ENCODE peak calls at places on chromosomes 13 and 19, in nine cellular contexts. R is OCI-LY7, S is GM23248, G is MM.1S, B is PC-3, N is neural progenitor cell, O is hepatocyte, I is HCT116, A is SK-N-SH. H is an unnamed sample.

GRCh38 chr13:97267418-97268059 is 45.4 kb downstream of the MBNL2 start:
- DNase-seq in R (no peak), S (no peak), N (peak), O (no peak), G (no peak), B (no peak), A (no peak), I (no peak), H (peak)

GRCh38 chr13:114112826-114113322 is 19.5 kb downstream of the RASA3 start:
- DNase-seq in B (no peak), R (no peak), S (no peak), O (no peak), G (no peak), A (no peak), I (no peak), N (peak), H (peak)

GRCh38 chr13:100495455-100495854 is 93.1 kb downstream of the GGACT start:
- DNase-seq in S (no peak), R (no peak), B (no peak), N (no peak), A (no peak), I (no peak), O (no peak), G (no peak), H (no peak)

GRCh38 chr13:91196958-91197357 is 150.5 kb upstream of the MIR17HG start:
- DNase-seq in B (no peak), I (no peak), A (no peak), O (no peak), G (no peak), S (no peak), R (no peak), N (no peak), H (no peak)

GRCh38 chr19:51726049-51726448 is 2.3 kb upstream of the HAS1 start:
- DNase-seq in O (peak), A (no peak), G (no peak), S (peak), I (no peak), R (no peak), N (no peak), B (no peak), H (peak)

GRCh38 chr19:13150187-13150918 is at the start of the genes IER2 and STX10:
- DNase-seq in I (no peak), G (peak), N (peak), S (peak), O (peak), R (peak), A (peak), B (peak), H (peak)

GRCh38 chr19:48379058-48379457 is 12.3 kb downstream of the KDELR1 start:
- DNase-seq in I (no peak), N (no peak), R (no peak), G (peak), A (no peak), B (peak), O (no peak), S (no peak), H (no peak)

GRCh38 chr19:32309711-32310390 is 35.6 kb upstream of the ZNF507 start:
- DNase-seq in S (peak), I (no peak), R (no peak), N (no peak), A (no peak), O (no peak), G (no peak), B (no peak), H (no peak)

GRCh38 chr13:105127732-105128131 is 1407.7 kb downstream of the EFNB2 start:
- DNase-seq in G (no peak), A (no peak), I (no peak), O (no peak), B (no peak), S (no peak), N (peak), R (no peak), H (peak)

GRCh38 chr13:26628706-26629105 is 71.2 kb downstream of the WASF3 start:
- DNase-seq in O (peak), G (no peak), A (no peak), S (peak), I (no peak), R (peak), B (peak), N (peak), H (peak)

GRCh38 chr19:51697169-51697776 is 4.1 kb downstream of the SPACA6 start:
- DNase-seq in I (no peak), A (peak), R (no peak), N (no peak), S (no peak), G (no peak), O (no peak), B (no peak), H (no peak)

GRCh38 chr13:41693434-41693833 is 236.1 kb downstream of the RGCC start:
- DNase-seq in N (no peak), A (no peak), I (no peak), O (no peak), S (peak), B (no peak), G (no peak), R (no peak), H (no peak)

GRCh38 chr19:918481-919156 is 1.5 kb downstream of the KISS1R start:
- DNase-seq in O (no peak), B (peak), A (no peak), I (no peak), N (peak), R (no peak), G (no peak), S (no peak), H (peak)

GRCh38 chr13:37319041-37319443 is 213.6 kb upstream of the CSNK1A1L start:
- DNase-seq in R (no peak), N (no peak), I (no peak), A (no peak), O (no peak), S (no peak), B (no peak), G (no peak), H (no peak)

GRCh38 chr19:47390533-47391488 is 28.5 kb downstream of the MEIS3 start:
- DNase-seq in G (no peak), B (no peak), I (no peak), N (peak), S (peak), A (no peak), O (no peak), R (no peak), H (peak)

GRCh38 chr13:101059803-101060202 is 356.5 kb downstream of the NALCN start:
- DNase-seq in I (no peak), B (no peak), A (no peak), O (no peak), R (no peak), N (no peak), G (no peak), S (no peak), H (no peak)

GRCh38 chr13:113621046-113621445 is 36.5 kb downstream of the TFDP1 start:
- DNase-seq in A (no peak), G (no peak), I (no peak), S (no peak), N (no peak), B (no peak), R (no peak), O (no peak), H (no peak)

GRCh38 chr19:883661-884211 is 9.3 kb downstream of the MED16 start:
- DNase-seq in I (peak), S (no peak), N (no peak), G (no peak), R (no peak), A (no peak), B (peak), O (peak), H (no peak)

GRCh38 chr13:19888799-19889198 is 25.4 kb upstream of the ZMYM5 start:
- DNase-seq in G (no peak), S (peak), N (no peak), I (no peak), R (no peak), B (peak), A (peak), O (no peak), H (no peak)

GRCh38 chr19:41527079-41527478 is 48.9 kb upstream of the CEACAM21 start:
- DNase-seq in B (no peak), I (no peak), R (no peak), G (no peak), S (peak), N (no peak), O (no peak), A (no peak), H (no peak)

GRCh38 chr13:85665286-85665685 is 133.9 kb downstream of the SLITRK6 start:
- DNase-seq in R (no peak), S (no peak), O (peak), N (no peak), A (no peak), B (peak), G (no peak), I (no peak), H (peak)

GRCh38 chr19:12727745-12728433 is 4.2 kb upstream of the TNPO2 start:
- DNase-seq in A (no peak), R (no peak), I (no peak), G (no peak), O (no peak), S (no peak), N (no peak), B (no peak), H (no peak)

GRCh38 chr13:112897956-112898785 is 70.8 kb upstream of the MCF2L start:
- DNase-seq in N (no peak), B (no peak), G (no peak), O (no peak), S (no peak), R (no peak), I (no peak), A (no peak), H (no peak)

GRCh38 chr19:10419646-10420443 is 493 bp upstream of the PDE4A start:
- DNase-seq in B (peak), I (peak), O (peak), R (peak), N (peak), S (peak), A (peak), G (peak), H (peak)

GRCh38 chr13:46593403-46593802 is 40.4 kb downstream of the LRCH1 start:
- DNase-seq in G (no peak), N (no peak), B (no peak), S (no peak), O (no peak), I (no peak), A (no peak), R (peak), H (no peak)

GRCh38 chr13:110092869-110093268 is 214.1 kb downstream of the COL4A1 start:
- DNase-seq in I (no peak), S (peak), A (no peak), R (no peak), O (no peak), B (no peak), N (no peak), G (no peak), H (no peak)
- H3K4me3 ChIP-seq in I (no peak), S (no peak), A (no peak), R (no peak), O (no peak), B (no peak), N (no peak), G (no peak), H (no peak)

DNA sequence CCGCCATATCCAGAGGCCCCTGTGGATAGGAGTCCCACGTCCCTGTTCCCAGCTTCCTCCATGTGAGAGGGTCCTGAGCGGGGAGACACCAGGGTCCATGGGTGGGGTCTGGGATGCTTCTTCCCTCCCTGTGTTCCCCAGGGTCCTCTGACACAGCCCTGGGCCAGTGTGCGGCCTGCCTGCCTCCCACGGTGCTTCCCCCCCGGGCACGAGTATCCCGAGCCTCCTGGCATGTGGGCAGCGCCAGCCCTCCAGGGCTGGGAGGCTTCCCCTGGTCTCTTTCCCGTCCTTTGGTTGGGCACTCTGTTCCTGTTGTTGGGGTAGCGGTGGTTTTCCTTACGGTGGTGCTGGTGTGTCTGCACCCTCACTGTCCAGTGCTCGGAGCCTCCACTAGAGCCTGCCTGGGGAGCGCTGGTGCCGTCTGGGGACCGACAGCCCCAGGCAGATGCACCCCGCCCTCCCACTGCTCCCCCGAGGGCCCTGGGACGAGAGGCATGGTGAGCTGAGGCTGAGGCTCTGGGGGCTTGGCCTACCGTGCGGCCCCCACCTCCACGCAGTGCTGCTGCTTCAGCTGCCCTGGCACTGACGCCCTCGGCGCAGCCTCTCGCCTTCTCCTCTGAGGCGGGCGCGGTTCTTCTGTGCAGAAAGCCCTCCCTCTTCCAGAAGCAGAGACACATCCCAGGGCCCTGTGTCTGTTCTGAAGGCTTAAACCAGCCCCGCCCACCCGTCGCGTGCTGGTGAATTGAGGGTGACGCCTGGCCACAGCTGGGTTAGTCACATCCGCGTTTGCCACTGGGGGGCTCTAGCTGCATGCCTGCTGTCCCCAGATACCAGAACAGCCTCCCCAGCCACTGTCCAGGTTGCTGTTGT is 27.9 kb downstream of the PLEKHJ1 start:
- DNase-seq in B (no peak), R (peak), S (peak), I (no peak), G (no peak), A (no peak), O (peak), N (peak), H (peak)
- TF ChIP-seq EZH2phosphoT487 in B (no peak), R (no peak), S (no peak), I (no peak), G (no peak), A (no peak), O (no peak), N (no peak), H (no peak)

GRCh38 chr19:4157164-4157563 is 3.7 kb downstream of the CREB3L3 start:
- DNase-seq in S (no peak), O (no peak), I (no peak), G (no peak), R (no peak), N (no peak), B (no peak), A (peak), H (no peak)
- H3K4me3 ChIP-seq in S (no peak), O (no peak), I (no peak), G (no peak), R (no peak), N (no peak), B (no peak), A (no peak), H (no peak)

DNA sequence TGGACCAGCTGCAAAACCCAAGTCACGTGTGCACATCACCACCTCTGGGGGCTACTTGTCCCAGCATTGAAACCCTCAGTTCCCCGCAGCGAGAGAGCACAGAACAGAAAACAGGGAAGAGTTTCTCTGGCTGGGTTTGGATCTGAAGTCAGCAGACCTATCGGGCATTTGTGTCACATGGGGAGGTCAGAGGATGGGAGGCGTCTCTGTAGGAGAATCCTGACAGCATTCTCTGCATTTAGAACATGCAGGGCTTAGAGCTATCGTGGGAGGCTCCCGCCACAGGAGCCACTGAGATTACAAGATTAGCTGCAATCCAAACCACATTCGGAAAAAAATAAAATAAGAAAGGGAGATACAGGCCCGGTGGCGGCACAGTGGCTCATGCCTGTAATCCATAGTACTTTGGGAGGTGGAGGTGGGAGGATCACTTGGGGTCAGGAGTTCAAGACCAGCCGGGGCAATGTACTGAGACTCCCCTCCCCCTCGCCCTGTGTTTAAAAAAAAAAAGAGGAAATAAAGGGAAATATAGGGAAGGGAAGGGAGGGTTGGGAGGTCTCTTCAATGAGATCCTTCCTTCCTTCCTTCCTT is 2.9 kb upstream of the TLE6 start:
- DNase-seq in I (no peak), G (no peak), A (no peak), R (no peak), O (peak), S (peak), B (no peak), N (peak), H (no peak)
- TF ChIP-seq EZH2phosphoT487 in I (no peak), G (no peak), A (no peak), R (no peak), O (no peak), S (no peak), B (no peak), N (no peak), H (no peak)

DNA sequence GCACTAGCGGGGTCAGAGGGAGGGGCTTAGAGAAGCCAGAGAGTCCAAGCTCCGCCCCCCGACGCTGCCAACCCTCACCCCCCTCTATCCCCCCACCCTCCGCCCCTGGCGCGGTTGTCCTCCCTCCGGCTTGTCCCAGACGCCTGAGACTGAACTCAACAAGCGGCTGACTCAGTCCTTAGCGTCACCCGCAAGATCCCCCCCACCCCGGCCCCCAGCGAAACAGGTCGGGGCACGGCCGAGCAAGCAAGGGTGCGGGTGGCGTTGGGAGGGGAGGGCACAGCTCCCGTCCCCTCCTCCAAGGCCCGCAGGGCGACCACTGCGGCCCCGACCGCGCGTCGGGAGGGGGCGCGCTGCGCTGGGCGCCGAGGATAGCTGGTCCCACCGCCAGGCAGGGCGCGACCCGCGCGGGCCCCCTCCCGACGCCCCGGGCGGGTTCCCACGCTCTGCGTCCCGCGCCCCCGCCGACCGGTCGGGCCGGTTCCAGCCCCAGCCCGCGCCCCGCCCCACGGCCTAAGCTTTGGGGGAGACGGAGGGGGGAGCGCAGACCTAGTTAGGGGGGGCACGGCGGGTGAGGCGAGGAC is 5.3 kb downstream of the NOTCH3 start:
- DNase-seq in N (peak), A (peak), O (peak), S (peak), G (no peak), R (no peak), B (peak), I (no peak), H (peak)
- H3K4me3 ChIP-seq in N (peak), A (peak), O (peak), S (peak), G (no peak), R (no peak), B (peak), I (peak), H (peak)

GRCh38 chr13:45391926-45392325 is 26.2 kb downstream of the SLC25A30 start:
- DNase-seq in O (no peak), A (no peak), I (no peak), R (no peak), B (no peak), N (no peak), S (no peak), G (no peak), H (no peak)

GRCh38 chr13:45392811-45393210 is 25.4 kb downstream of the SLC25A30 start:
- DNase-seq in S (no peak), I (no peak), R (no peak), G (no peak), B (no peak), A (no peak), N (no peak), O (no peak), H (no peak)

GRCh38 chr13:45398862-45399261 is 19.3 kb downstream of the SLC25A30 start:
- DNase-seq in O (no peak), N (no peak), B (no peak), A (no peak), I (no peak), S (no peak), R (no peak), G (no peak), H (no peak)

GRCh38 chr13:45396548-45397095 is 21.6 kb downstream of the SLC25A30 start:
- DNase-seq in O (no peak), G (no peak), S (no peak), B (no peak), I (no peak), R (no peak), A (no peak), N (no peak), H (no peak)

GRCh38 chr13:45393941-45394570 is 24.1 kb downstream of the SLC25A30 start:
- DNase-seq in I (peak), G (peak), O (peak), B (peak), S (peak), A (peak), N (peak), R (peak), H (peak)
- TF ChIP-seq EZH2phosphoT487 in I (no peak), G (no peak), O (no peak), B (no peak), S (no peak), A (no peak), N (no peak), R (no peak), H (no peak)

DNA sequence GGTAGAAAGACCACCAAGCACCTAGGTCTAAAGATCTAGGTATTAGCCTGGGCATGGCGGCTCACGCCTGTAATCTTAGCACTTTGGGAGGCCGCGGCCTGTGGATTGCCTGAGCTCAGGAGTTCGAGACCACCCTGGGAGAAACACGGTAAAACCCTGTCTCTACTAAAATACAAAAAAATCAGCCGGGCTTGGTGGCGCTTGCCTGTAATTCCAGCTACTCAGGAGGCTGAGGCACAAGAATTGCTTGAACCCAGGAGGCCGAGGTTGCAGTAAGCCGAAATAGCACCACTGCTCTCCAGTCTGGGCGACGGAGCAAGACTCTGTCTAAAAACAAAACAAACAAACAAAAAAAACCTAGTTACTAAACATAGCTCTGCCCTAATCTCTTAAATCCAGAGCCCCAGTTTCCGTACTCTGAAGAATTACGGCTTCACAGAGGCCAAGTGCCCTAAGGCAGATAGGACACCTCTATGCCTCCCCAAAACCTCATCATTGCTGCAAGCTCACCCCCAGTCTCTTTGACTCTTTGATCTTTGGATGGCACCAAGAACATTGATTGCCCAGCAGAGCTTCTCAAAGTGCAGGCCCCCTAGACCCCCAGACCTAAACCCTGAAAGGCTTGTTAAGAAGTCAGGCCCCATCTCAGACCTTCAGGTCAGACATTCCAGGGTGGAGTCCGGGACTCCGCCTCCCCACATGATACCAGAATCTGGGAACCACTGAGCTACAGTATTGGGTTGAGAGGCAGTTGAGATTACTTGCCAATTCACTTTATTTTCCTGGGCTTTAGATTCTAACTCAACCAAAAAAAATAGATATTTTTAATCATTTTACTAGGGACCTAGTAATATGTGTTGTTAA is 2.8 kb downstream of the COL4A2 start:
- DNase-seq in R (no peak), A (no peak), S (no peak), N (peak), G (no peak), B (no peak), I (no peak), O (no peak), H (no peak)
- H3K4me3 ChIP-seq in R (no peak), A (no peak), S (no peak), N (no peak), G (no peak), B (no peak), I (no peak), O (no peak), H (peak)

GRCh38 chr13:43516401-43516826 is 270.4 kb downstream of the ENOX1 start:
- DNase-seq in R (no peak), O (peak), S (peak), G (no peak), B (no peak), N (no peak), I (no peak), A (no peak), H (no peak)
- TF ChIP-seq EZH2phosphoT487 in R (no peak), O (no peak), S (no peak), G (no peak), B (no peak), N (no peak), I (no peak), A (no peak), H (no peak)

GRCh38 chr19:16447015-16447384 is 24.8 kb downstream of the EPS15L1 start:
- DNase-seq in O (peak), B (no peak), G (no peak), A (no peak), R (peak), S (peak), I (no peak), N (no peak), H (no peak)
- H3K4me3 ChIP-seq in O (no peak), B (no peak), G (no peak), A (no peak), R (peak), S (no peak), I (no peak), N (no peak), H (no peak)

H was measured in GM23338.